ENCODE peak calls at places on chromosomes 2 and 18, in four cellular contexts. One of them, this sample, is unnamed.

GRCh38 chr18:61651880-61652268 is 240.9 kb downstream of the RNF152 start:
- DNase-seq in iris pigment epithelial cell: no peak
- DNase-seq in memory B cell: no peak
- DNase-seq in head of caudate nucleus: no peak
- DNase-seq in this sample: no peak

GRCh38 chr18:26480897-26481795 is 67.2 kb downstream of the KCTD1 start:
- DNase-seq in iris pigment epithelial cell: peak
- DNase-seq in memory B cell: no peak
- DNase-seq in head of caudate nucleus: no peak
- DNase-seq in this sample: no peak

GRCh38 chr2:3179626-3180025 is 198.0 kb downstream of the EIPR1 start:
- DNase-seq in memory B cell: no peak
- DNase-seq in head of caudate nucleus: no peak
- DNase-seq in iris pigment epithelial cell: no peak
- DNase-seq in this sample: no peak

GRCh38 chr18:34977787-34978532 is 63.3 kb upstream of the MAPRE2 start:
- DNase-seq in memory B cell: peak
- DNase-seq in iris pigment epithelial cell: no peak
- DNase-seq in head of caudate nucleus: peak
- DNase-seq in this sample: no peak

GRCh38 chr2:38683766-38684165 is 17.9 kb downstream of the GALM start:
- DNase-seq in memory B cell: no peak
- DNase-seq in iris pigment epithelial cell: no peak
- DNase-seq in head of caudate nucleus: no peak
- DNase-seq in this sample: no peak

GRCh38 chr2:143685439-143686078 is 556.3 kb downstream of the ARHGAP15 start:
- DNase-seq in memory B cell: no peak
- DNase-seq in iris pigment epithelial cell: no peak
- DNase-seq in head of caudate nucleus: no peak
- DNase-seq in this sample: no peak

GRCh38 chr18:2890606-2891005 is 43.8 kb downstream of the EMILIN2 start:
- DNase-seq in head of caudate nucleus: no peak
- DNase-seq in iris pigment epithelial cell: no peak
- DNase-seq in memory B cell: no peak
- DNase-seq in this sample: no peak

GRCh38 chr18:44651918-44652317 is 28.8 kb upstream of the SETBP1 start:
- DNase-seq in iris pigment epithelial cell: no peak
- DNase-seq in memory B cell: no peak
- DNase-seq in head of caudate nucleus: no peak
- DNase-seq in this sample: no peak

GRCh38 chr2:2843969-2844548 is 513.0 kb upstream of the MYT1L start:
- DNase-seq in memory B cell: no peak
- DNase-seq in head of caudate nucleus: no peak
- DNase-seq in iris pigment epithelial cell: no peak
- DNase-seq in this sample: no peak

GRCh38 chr2:29528891-29529520 is 392.4 kb downstream of the ALK start:
- DNase-seq in memory B cell: no peak
- DNase-seq in head of caudate nucleus: peak
- DNase-seq in iris pigment epithelial cell: peak
- DNase-seq in this sample: peak

GRCh38 chr2:239386872-239387445 is 13.9 kb downstream of the HDAC4 start:
- DNase-seq in iris pigment epithelial cell: no peak
- DNase-seq in head of caudate nucleus: no peak
- DNase-seq in memory B cell: no peak
- DNase-seq in this sample: no peak

GRCh38 chr2:127183771-127184170 is 36.3 kb downstream of the CYP27C1 start:
- DNase-seq in iris pigment epithelial cell: no peak
- DNase-seq in head of caudate nucleus: no peak
- DNase-seq in memory B cell: no peak
- DNase-seq in this sample: peak

GRCh38 chr2:208366215-208367132 is 40.1 kb upstream of the PTH2R start:
- DNase-seq in memory B cell: no peak
- DNase-seq in iris pigment epithelial cell: no peak
- DNase-seq in head of caudate nucleus: no peak
- DNase-seq in this sample: no peak

GRCh38 chr2:62176771-62177170 is 19.1 kb upstream of the B3GNT2 start:
- DNase-seq in head of caudate nucleus: no peak
- DNase-seq in memory B cell: no peak
- DNase-seq in iris pigment epithelial cell: no peak
- DNase-seq in this sample: no peak

This sample was measured in ureter.